ENCODE peak calls at places on chromosomes 4 and X, in seven cellular contexts. F is HCT116, M is SK-N-SH, Y is H1, I is K562, D is HepG2, G is GM12878. Q is an unnamed sample. For H3K4me1, the result is how much of the 10 kb centered on the place peaks cover.

GRCh38 chr4:147136308-147136707 is 190.6 kb upstream of the TTC29 start:
- DNase-seq in G (no peak), M (no peak), Y (no peak), I (no peak), D (no peak), F (no peak), Q (no peak)

GRCh38 chr4:159227984-159228383 is 125.1 kb downstream of the RAPGEF2 start:
- DNase-seq in D (peak), M (peak), I (no peak), Y (peak), F (peak), G (no peak), Q (no peak)

GRCh38 chrX:136689441-136689840 is 41.5 kb downstream of the CD40LG start:
- DNase-seq in Y (no peak), M (no peak), D (no peak), G (no peak), I (no peak), F (no peak), Q (no peak)

GRCh38 chrX:136586386-136586785 is 54.4 kb downstream of the VGLL1 start:
- DNase-seq in D (no peak), F (no peak), M (no peak), G (no peak), I (no peak), Y (no peak), Q (no peak)

GRCh38 chrX:98380106-98380505 is 1496.4 kb downstream of the RPA4 start:
- DNase-seq in F (no peak), M (no peak), I (no peak), D (no peak), G (no peak), Y (peak), Q (no peak)

GRCh38 chrX:132669142-132669541 is 180.3 kb upstream of the MBNL3 start:
- DNase-seq in G (no peak), D (no peak), Y (no peak), M (no peak), I (no peak), F (no peak), Q (no peak)

GRCh38 chrX:118779581-118779980 is 44.0 kb upstream of the ZCCHC12 start:
- DNase-seq in Y (no peak), M (no peak), F (no peak), D (no peak), G (no peak), I (no peak), Q (no peak)

GRCh38 chr4:99828477-99828876 is 11.8 kb downstream of the DAPP1 start:
- DNase-seq in M (no peak), G (no peak), D (no peak), Y (no peak), I (no peak), F (no peak), Q (no peak)

GRCh38 chr4:83109480-83110221 is 4.9 kb downstream of the PLAC8 start:
- DNase-seq in M (peak), I (no peak), F (no peak), G (no peak), Y (no peak), D (no peak), Q (no peak)

GRCh38 chr4:69748176-69748575 is 12.2 kb downstream of the SULT1B1 start:
- DNase-seq in Y (no peak), G (no peak), F (no peak), M (no peak), I (no peak), D (no peak), Q (no peak)

GRCh38 chr4:15778191-15778741 is at the start of gene CD38:
- DNase-seq in G (peak), I (no peak), D (no peak), Y (no peak), M (peak), F (no peak), Q (no peak)

GRCh38 chr4:15771419-15772058 is 6.6 kb upstream of the CD38 start:
- DNase-seq in D (no peak), G (peak), M (no peak), Y (no peak), I (no peak), F (no peak), Q (no peak)

GRCh38 chr4:15777697-15778096 is 431 bp upstream of the CD38 start:
- DNase-seq in Y (no peak), G (no peak), I (no peak), M (no peak), F (no peak), D (no peak), Q (no peak)

GRCh38 chr4:15776871-15777648 is 1.1 kb upstream of the CD38 start:
- DNase-seq in D (no peak), I (no peak), F (no peak), G (no peak), Y (no peak), M (no peak), Q (no peak)

GRCh38 chr4:15774020-15774420 is 4.1 kb upstream of the CD38 start:
- DNase-seq in D (no peak), F (no peak), G (no peak), I (no peak), Y (no peak), M (no peak), Q (no peak)
- H3K4me1 ChIP-seq in D (under half), F (under half), G (under half), I (under half), Y (under half), M (under half), Q (under half)

DNA sequence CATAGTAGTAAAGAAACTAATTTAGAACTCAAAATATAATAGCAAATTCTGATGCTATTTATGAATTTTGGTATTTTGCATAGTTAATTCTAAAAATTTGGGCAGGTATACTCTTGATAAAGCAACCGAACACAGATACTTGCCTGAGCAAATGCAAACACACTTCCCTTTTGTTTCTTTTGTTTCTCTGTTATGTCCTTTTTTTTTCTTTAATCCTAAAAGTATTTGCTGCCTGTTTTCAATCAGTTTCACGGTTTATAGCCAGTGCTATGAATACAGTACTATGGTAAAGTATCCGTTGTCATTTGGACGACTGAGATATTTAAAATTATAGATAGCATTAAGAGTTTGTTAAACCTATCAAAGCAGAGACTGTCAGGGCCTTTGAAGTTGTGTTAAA is 84.3 kb upstream of the HPRT1 start:
- DNase-seq in M (no peak), F (no peak), I (no peak), Y (no peak), D (no peak), G (no peak), Q (no peak)
- TF ChIP-seq SIN3A in M (no peak), F (no peak), I (no peak), Y (no peak), D (no peak), G (no peak), Q (no peak)

DNA sequence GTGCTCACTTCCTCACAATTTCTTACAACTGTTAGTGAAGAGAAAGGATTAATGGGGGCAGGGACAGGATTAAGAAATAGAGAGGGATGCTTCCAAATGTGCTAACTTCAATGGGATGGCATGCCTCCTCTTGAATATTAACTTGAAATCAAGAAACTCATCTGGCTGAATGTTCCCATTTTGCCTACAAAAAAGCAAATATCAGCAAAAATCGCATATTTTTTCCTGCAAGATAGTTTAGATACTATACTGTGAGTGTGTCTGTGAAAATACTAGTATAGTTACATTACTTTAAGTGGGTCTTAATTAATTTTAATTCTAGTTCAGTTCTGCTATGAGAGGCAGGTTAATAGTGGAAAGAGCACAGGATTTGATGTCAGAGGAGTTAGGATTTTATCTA is 4.9 kb downstream of the PAICS start:
- DNase-seq in F (no peak), D (no peak), M (no peak), G (no peak), Y (no peak), I (no peak), Q (no peak)
- H3K4me3 ChIP-seq in F (no peak), D (no peak), M (no peak), G (peak), Y (peak), I (no peak), Q (no peak)

GRCh38 chrX:70427360-70427759 is 4.2 kb downstream of the GDPD2 start:
- DNase-seq in Y (no peak), M (no peak), G (no peak), D (no peak), F (no peak), I (no peak), Q (no peak)

GRCh38 chrX:70433848-70434351 is 10.7 kb upstream of the DLG3 start:
- DNase-seq in D (peak), F (peak), Y (peak), I (peak), M (peak), G (no peak), Q (peak)

GRCh38 chrX:70426286-70427278 is 3.5 kb downstream of the GDPD2 start:
- DNase-seq in I (no peak), G (no peak), M (no peak), D (no peak), Y (no peak), F (no peak), Q (no peak)

GRCh38 chrX:70432936-70433847 is 10.1 kb downstream of the GDPD2 start:
- DNase-seq in I (no peak), Y (no peak), D (no peak), G (no peak), F (no peak), M (no peak), Q (no peak)

GRCh38 chrX:70429759-70430158 is 6.6 kb downstream of the GDPD2 start:
- DNase-seq in G (no peak), Y (no peak), F (no peak), M (no peak), D (no peak), I (no peak), Q (no peak)
- H3K4me1 ChIP-seq in G (under half), Y (under half), F (under half), M (under half), D (under half), I (under half), Q (under half)

GRCh38 chr4:4913628-4914027 is 54.2 kb downstream of the MSX1 start:
- DNase-seq in G (no peak), F (no peak), I (no peak), M (no peak), Y (no peak), D (no peak), Q (no peak)
- TF ChIP-seq SIN3A in G (no peak), F (no peak), I (no peak), M (no peak), Y (no peak), D (no peak), Q (no peak)

GRCh38 chr4:73871911-73872310 is 2.7 kb downstream of the CXCL1 start:
- DNase-seq in G (no peak), D (no peak), M (no peak), F (no peak), I (no peak), Y (no peak), Q (no peak)
- H3K4me3 ChIP-seq in G (no peak), D (no peak), M (no peak), F (no peak), I (no peak), Y (no peak), Q (peak)

GRCh38 chrX:42948723-42949122 is 170.8 kb upstream of the PPP1R2C start:
- DNase-seq in Y (no peak), M (no peak), G (no peak), I (no peak), F (no peak), D (no peak), Q (no peak)

GRCh38 chrX:42952621-42953020 is 174.7 kb upstream of the PPP1R2C start:
- DNase-seq in M (no peak), G (no peak), I (no peak), D (no peak), Y (no peak), F (no peak), Q (no peak)

GRCh38 chrX:42954880-42955279 is 176.9 kb upstream of the PPP1R2C start:
- DNase-seq in Y (no peak), I (no peak), G (no peak), F (no peak), M (no peak), D (no peak), Q (no peak)

GRCh38 chrX:42955349-42955748 is 177.4 kb upstream of the PPP1R2C start:
- DNase-seq in D (no peak), M (no peak), G (peak), F (no peak), Y (no peak), I (no peak), Q (no peak)

GRCh38 chrX:42951747-42952146 is 173.8 kb upstream of the PPP1R2C start:
- DNase-seq in I (no peak), M (no peak), F (no peak), D (no peak), Y (no peak), G (no peak), Q (no peak)
- H3K4me1 ChIP-seq in I (under half), M (under half), F (under half), D (under half), Y (under half), G (under half), Q (under half)

DNA sequence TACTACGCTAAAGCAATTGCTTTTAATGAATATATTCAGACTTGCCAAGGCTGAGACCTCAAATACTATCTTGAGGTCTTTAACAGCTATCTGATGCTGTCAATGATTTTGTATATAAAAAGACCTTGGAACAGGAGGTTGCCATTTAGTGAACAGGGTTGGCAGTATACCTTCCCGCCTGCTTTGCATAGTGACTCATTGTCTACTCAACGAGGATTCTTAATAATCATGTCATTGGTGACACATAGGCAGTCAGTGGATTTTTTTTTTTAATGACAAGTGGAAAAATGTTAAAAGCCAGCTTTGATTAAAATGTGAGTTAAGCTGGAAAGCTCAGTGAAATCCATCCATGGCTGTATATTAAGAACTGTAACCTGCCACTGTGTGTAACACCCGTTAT is 164.0 kb downstream of the ASMT start:
- DNase-seq in D (no peak), M (no peak), Y (no peak), G (no peak), F (peak), I (no peak), Q (no peak)
- TF ChIP-seq SIN3A in D (no peak), M (no peak), Y (no peak), G (no peak), F (no peak), I (no peak), Q (no peak)

DNA sequence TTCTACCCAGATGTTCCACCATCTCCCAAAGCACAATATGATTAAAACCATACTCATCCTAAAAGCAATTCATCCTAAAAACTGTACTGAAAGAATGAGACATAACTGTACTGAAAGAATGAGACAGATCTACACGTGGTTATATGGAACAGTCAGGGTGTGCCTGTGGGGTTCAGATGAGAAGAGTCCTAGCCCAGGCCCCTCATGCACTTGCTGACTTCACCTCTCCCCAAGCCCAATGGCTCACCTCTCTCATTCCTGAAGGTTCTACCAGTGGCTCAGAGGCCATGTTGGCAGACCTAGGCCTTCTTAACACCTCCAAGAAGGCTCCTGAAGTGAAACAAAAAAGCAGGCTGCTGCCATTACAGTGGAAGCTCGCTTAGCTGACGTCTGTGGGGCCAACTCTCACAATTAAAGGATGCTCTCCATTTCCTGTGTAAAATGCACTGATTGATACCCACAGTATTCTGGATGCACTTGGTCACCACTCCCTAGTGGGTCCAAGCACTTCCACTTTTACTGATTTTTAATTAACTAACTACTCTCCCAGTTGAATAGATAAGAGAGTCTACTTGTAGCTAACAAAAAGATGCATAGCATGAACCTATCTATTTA is 3.8 kb downstream of the PLAC1 start:
- DNase-seq in Y (no peak), M (no peak), D (no peak), G (no peak), I (no peak), F (no peak), Q (no peak)
- H3K4me3 ChIP-seq in Y (no peak), M (no peak), D (no peak), G (no peak), I (no peak), F (no peak), Q (no peak)

GRCh38 chr4:139300431-139301142 is 718 bp upstream of the NAA15 start:
- DNase-seq in Y (no peak), M (peak), F (no peak), D (no peak), I (no peak), G (peak), Q (peak)

GRCh38 chr4:139301821-139302611 is at the start of gene NDUFC1:
- DNase-seq in I (peak), M (peak), Y (no peak), G (peak), D (peak), F (no peak), Q (no peak)

GRCh38 chr4:139299536-139299935 is 1.8 kb upstream of the NAA15 start:
- DNase-seq in D (no peak), F (no peak), I (no peak), Y (no peak), M (no peak), G (no peak), Q (no peak)

GRCh38 chr4:139304920-139305319 is 2.6 kb upstream of the NDUFC1 start:
- DNase-seq in Y (no peak), I (no peak), G (no peak), M (no peak), D (no peak), F (no peak), Q (no peak)

GRCh38 chr4:139301143-139301820 is at the start of gene NAA15:
- DNase-seq in F (peak), M (peak), Y (peak), G (peak), I (peak), D (peak), Q (peak)
- H3K4me1 ChIP-seq in F (under half), M (under half), Y (under half), G (under half), I (under half), D (half or more), Q (under half)

Q was measured in Panc1.